ENCODE peak calls at places on chromosomes 3 and 15, in six cellular contexts. One of them, this sample, is unnamed.

GRCh38 chr3:9078561-9079240 is 115.4 kb upstream of the RAD18 start:
- DNase-seq in activated T-helper 1 cell treated with Interleukin-2 at 50 U/mL for 16 hours: no peak
- DNase-seq in sciatic nerve: no peak
- DNase-seq in astrocyte of the cerebellum: no peak
- DNase-seq in nucleus accumbens: no peak
- DNase-seq in left lung: no peak
- DNase-seq in this sample: no peak

GRCh38 chr3:184380627-184381260 is 890 bp downstream of the CHRD start:
- DNase-seq in activated T-helper 1 cell treated with Interleukin-2 at 50 U/mL for 16 hours: no peak
- DNase-seq in sciatic nerve: no peak
- DNase-seq in astrocyte of the cerebellum: no peak
- DNase-seq in nucleus accumbens: no peak
- DNase-seq in left lung: peak
- DNase-seq in this sample: no peak

GRCh38 chr3:150922611-150923010 is 17.4 kb upstream of the MINDY4B start:
- DNase-seq in activated T-helper 1 cell treated with Interleukin-2 at 50 U/mL for 16 hours: no peak
- DNase-seq in sciatic nerve: no peak
- DNase-seq in astrocyte of the cerebellum: no peak
- DNase-seq in nucleus accumbens: no peak
- DNase-seq in left lung: no peak
- DNase-seq in this sample: no peak

GRCh38 chr3:10926441-10926830 is 66.1 kb upstream of the SLC6A1 start:
- DNase-seq in activated T-helper 1 cell treated with Interleukin-2 at 50 U/mL for 16 hours: no peak
- DNase-seq in sciatic nerve: no peak
- DNase-seq in astrocyte of the cerebellum: no peak
- DNase-seq in nucleus accumbens: no peak
- DNase-seq in left lung: no peak
- DNase-seq in this sample: no peak

GRCh38 chr15:81611679-81612078 is 237.7 kb upstream of the TMC3 start:
- DNase-seq in activated T-helper 1 cell treated with Interleukin-2 at 50 U/mL for 16 hours: no peak
- DNase-seq in sciatic nerve: no peak
- DNase-seq in astrocyte of the cerebellum: no peak
- DNase-seq in nucleus accumbens: no peak
- DNase-seq in left lung: no peak
- DNase-seq in this sample: no peak

GRCh38 chr3:97884724-97885123 is 62.9 kb downstream of the CRYBG3 start:
- DNase-seq in activated T-helper 1 cell treated with Interleukin-2 at 50 U/mL for 16 hours: no peak
- DNase-seq in sciatic nerve: no peak
- DNase-seq in astrocyte of the cerebellum: no peak
- DNase-seq in nucleus accumbens: no peak
- DNase-seq in left lung: no peak
- DNase-seq in this sample: no peak

GRCh38 chr15:90947577-90948357 is 6.9 kb upstream of the RCCD1 start:
- DNase-seq in activated T-helper 1 cell treated with Interleukin-2 at 50 U/mL for 16 hours: no peak
- DNase-seq in sciatic nerve: peak
- DNase-seq in astrocyte of the cerebellum: no peak
- DNase-seq in nucleus accumbens: no peak
- DNase-seq in left lung: no peak
- DNase-seq in this sample: no peak

GRCh38 chr15:67085818-67086649 is 20.6 kb downstream of the SMAD3 start:
- DNase-seq in activated T-helper 1 cell treated with Interleukin-2 at 50 U/mL for 16 hours: no peak
- DNase-seq in sciatic nerve: no peak
- DNase-seq in astrocyte of the cerebellum: peak
- DNase-seq in nucleus accumbens: no peak
- DNase-seq in left lung: no peak
- DNase-seq in this sample: no peak

GRCh38 chr3:56976666-56977560 is 83.6 kb upstream of the SPATA12 start:
- DNase-seq in activated T-helper 1 cell treated with Interleukin-2 at 50 U/mL for 16 hours: no peak
- DNase-seq in sciatic nerve: no peak
- DNase-seq in astrocyte of the cerebellum: no peak
- DNase-seq in nucleus accumbens: no peak
- DNase-seq in left lung: no peak
- DNase-seq in this sample: no peak

GRCh38 chr3:16468114-16469098 is 45.1 kb downstream of the RFTN1 start:
- DNase-seq in activated T-helper 1 cell treated with Interleukin-2 at 50 U/mL for 16 hours: no peak
- DNase-seq in sciatic nerve: no peak
- DNase-seq in astrocyte of the cerebellum: no peak
- DNase-seq in nucleus accumbens: no peak
- DNase-seq in left lung: no peak
- DNase-seq in this sample: no peak

GRCh38 chr3:50674349-50675178 is at the start of gene DOCK3:
- DNase-seq in activated T-helper 1 cell treated with Interleukin-2 at 50 U/mL for 16 hours: peak
- DNase-seq in sciatic nerve: peak
- DNase-seq in astrocyte of the cerebellum: no peak
- DNase-seq in nucleus accumbens: peak
- DNase-seq in left lung: peak
- DNase-seq in this sample: no peak

GRCh38 chr3:125300416-125300815 is 74.7 kb downstream of the ZNF148 start:
- DNase-seq in activated T-helper 1 cell treated with Interleukin-2 at 50 U/mL for 16 hours: no peak
- DNase-seq in sciatic nerve: no peak
- DNase-seq in astrocyte of the cerebellum: peak
- DNase-seq in nucleus accumbens: no peak
- DNase-seq in left lung: no peak
- DNase-seq in this sample: no peak

GRCh38 chr3:87225659-87226058 is 1.4 kb upstream of the CHMP2B start:
- DNase-seq in activated T-helper 1 cell treated with Interleukin-2 at 50 U/mL for 16 hours: no peak
- DNase-seq in sciatic nerve: no peak
- DNase-seq in astrocyte of the cerebellum: no peak
- DNase-seq in nucleus accumbens: peak
- DNase-seq in left lung: no peak
- DNase-seq in this sample: no peak

GRCh38 chr15:60975951-60976350 is 253.2 kb downstream of the RORA start:
- DNase-seq in activated T-helper 1 cell treated with Interleukin-2 at 50 U/mL for 16 hours: no peak
- DNase-seq in sciatic nerve: no peak
- DNase-seq in astrocyte of the cerebellum: no peak
- DNase-seq in nucleus accumbens: no peak
- DNase-seq in left lung: no peak
- DNase-seq in this sample: no peak

GRCh38 chr3:33146791-33147445 is 33.1 kb downstream of the CRTAP start:
- DNase-seq in activated T-helper 1 cell treated with Interleukin-2 at 50 U/mL for 16 hours: no peak
- DNase-seq in sciatic nerve: no peak
- DNase-seq in astrocyte of the cerebellum: peak
- DNase-seq in nucleus accumbens: peak
- DNase-seq in left lung: no peak
- DNase-seq in this sample: no peak

GRCh38 chr15:89998923-89999675 is 2.0 kb upstream of the ZNF710 start:
- DNase-seq in activated T-helper 1 cell treated with Interleukin-2 at 50 U/mL for 16 hours: no peak
- DNase-seq in sciatic nerve: no peak
- DNase-seq in astrocyte of the cerebellum: no peak
- DNase-seq in nucleus accumbens: no peak
- DNase-seq in left lung: no peak
- DNase-seq in this sample: no peak

GRCh38 chr3:184710870-184711365 is 946 bp downstream of the MAGEF1 start:
- DNase-seq in activated T-helper 1 cell treated with Interleukin-2 at 50 U/mL for 16 hours: no peak
- DNase-seq in sciatic nerve: no peak
- DNase-seq in astrocyte of the cerebellum: no peak
- DNase-seq in nucleus accumbens: no peak
- DNase-seq in left lung: no peak
- DNase-seq in this sample: no peak

GRCh38 chr3:47855461-47856383 is 52.8 kb downstream of the DHX30 start:
- DNase-seq in activated T-helper 1 cell treated with Interleukin-2 at 50 U/mL for 16 hours: no peak
- DNase-seq in sciatic nerve: no peak
- DNase-seq in astrocyte of the cerebellum: no peak
- DNase-seq in nucleus accumbens: no peak
- DNase-seq in left lung: peak
- DNase-seq in this sample: peak

GRCh38 chr3:8490079-8490552 is 11.5 kb upstream of the LMCD1 start:
- DNase-seq in activated T-helper 1 cell treated with Interleukin-2 at 50 U/mL for 16 hours: no peak
- DNase-seq in sciatic nerve: no peak
- DNase-seq in astrocyte of the cerebellum: peak
- DNase-seq in nucleus accumbens: no peak
- DNase-seq in left lung: no peak
- DNase-seq in this sample: no peak

GRCh38 chr3:184773341-184774186 is 38.4 kb upstream of the VPS8 start:
- DNase-seq in activated T-helper 1 cell treated with Interleukin-2 at 50 U/mL for 16 hours: no peak
- DNase-seq in sciatic nerve: no peak
- DNase-seq in astrocyte of the cerebellum: no peak
- DNase-seq in nucleus accumbens: no peak
- DNase-seq in left lung: no peak
- DNase-seq in this sample: peak

GRCh38 chr3:42014443-42014945 is 52.6 kb upstream of the ULK4 start:
- DNase-seq in activated T-helper 1 cell treated with Interleukin-2 at 50 U/mL for 16 hours: no peak
- DNase-seq in sciatic nerve: no peak
- DNase-seq in astrocyte of the cerebellum: no peak
- DNase-seq in nucleus accumbens: no peak
- DNase-seq in left lung: no peak
- DNase-seq in this sample: no peak

GRCh38 chr3:154139996-154140436 is 18.8 kb downstream of the ARHGEF26 start:
- DNase-seq in activated T-helper 1 cell treated with Interleukin-2 at 50 U/mL for 16 hours: no peak
- DNase-seq in sciatic nerve: no peak
- DNase-seq in astrocyte of the cerebellum: no peak
- DNase-seq in nucleus accumbens: no peak
- DNase-seq in left lung: no peak
- DNase-seq in this sample: no peak

GRCh38 chr15:81567924-81568323 is 193.9 kb upstream of the TMC3 start:
- DNase-seq in activated T-helper 1 cell treated with Interleukin-2 at 50 U/mL for 16 hours: no peak
- DNase-seq in sciatic nerve: no peak
- DNase-seq in astrocyte of the cerebellum: no peak
- DNase-seq in nucleus accumbens: no peak
- DNase-seq in left lung: no peak
- DNase-seq in this sample: no peak

GRCh38 chr15:61227269-61228024 is 1.7 kb downstream of the RORA start:
- DNase-seq in activated T-helper 1 cell treated with Interleukin-2 at 50 U/mL for 16 hours: no peak
- DNase-seq in sciatic nerve: no peak
- DNase-seq in astrocyte of the cerebellum: peak
- DNase-seq in nucleus accumbens: peak
- DNase-seq in left lung: peak
- DNase-seq in this sample: no peak

This sample was measured in chondrocyte.